ENCODE peak calls at places on chromosomes 13 and 19, in seven cellular contexts. I is heart right ventricle; B is right cardiac atrium; M is aorta; F is right atrium auricular region; N is effector memory CD4-positive, alpha-beta T cell; S is IMR-90. Q is an unnamed sample. For H3K27me3, the result is how much of the 10 kb centered on the place peaks cover.

GRCh38 chr19:48945415-48945814 is 9.3 kb upstream of the BAX start:
- DNase-seq in I (no peak), B (no peak), M (no peak), F (no peak), N (no peak), S (no peak), Q (no peak)

GRCh38 chr13:24348797-24349515 is 39.6 kb downstream of the C1QTNF9 start:
- DNase-seq in I (no peak), B (no peak), M (no peak), F (no peak), N (no peak), S (no peak), Q (no peak)

GRCh38 chr19:20513179-20513934 is 52.2 kb downstream of the ZNF737 start:
- DNase-seq in I (no peak), B (no peak), M (no peak), F (no peak), N (no peak), S (no peak), Q (no peak)

GRCh38 chr19:14005381-14006084 is 587 bp downstream of the RFX1 start:
- DNase-seq in I (peak), B (peak), M (peak), F (peak), N (peak), S (peak), Q (peak)

GRCh38 chr19:15198006-15198356 is 2.8 kb downstream of the NOTCH3 start:
- DNase-seq in I (no peak), B (no peak), M (no peak), F (no peak), N (no peak), S (no peak), Q (peak)

GRCh38 chr19:2095338-2095938 is 688 bp downstream of the MOB3A start:
- DNase-seq in I (no peak), B (no peak), M (no peak), F (no peak), N (no peak), S (no peak), Q (no peak)

GRCh38 chr13:99144306-99144705 is 56.3 kb upstream of the UBAC2 start:
- DNase-seq in I (no peak), B (no peak), M (no peak), F (no peak), N (no peak), S (no peak), Q (no peak)

GRCh38 chr19:1237754-1238372 is at the start of gene CBARP:
- DNase-seq in I (no peak), B (no peak), M (no peak), F (no peak), N (no peak), S (no peak), Q (no peak)

GRCh38 chr19:54532528-54532927 is 29.9 kb downstream of the LAIR2 start:
- DNase-seq in I (no peak), B (no peak), M (no peak), F (no peak), N (no peak), S (no peak), Q (no peak)

GRCh38 chr13:79538757-79539156 is 57.8 kb downstream of the NDFIP2 start:
- DNase-seq in I (no peak), B (no peak), M (no peak), F (no peak), N (no peak), S (no peak), Q (no peak)

GRCh38 chr13:73341748-73342147 is 282.9 kb downstream of the KLF5 start:
- DNase-seq in I (no peak), B (no peak), M (no peak), F (no peak), N (no peak), S (peak), Q (no peak)

GRCh38 chr19:53906211-53907192 is 2.6 kb upstream of the CACNG7 start:
- DNase-seq in I (peak), B (no peak), M (peak), F (no peak), N (peak), S (no peak), Q (no peak)

GRCh38 chr19:39679056-39679790 is 23.5 kb downstream of the LGALS16 start:
- DNase-seq in I (no peak), B (no peak), M (no peak), F (no peak), N (no peak), S (no peak), Q (no peak)

GRCh38 chr19:10858204-10858828 is 10.1 kb downstream of the C19orf38 start:
- DNase-seq in I (no peak), B (no peak), M (no peak), F (no peak), N (no peak), S (no peak), Q (no peak)

GRCh38 chr19:45346449-45346848 is 5.9 kb downstream of the KLC3 start:
- DNase-seq in I (no peak), B (no peak), M (no peak), F (no peak), N (no peak), S (no peak), Q (no peak)

GRCh38 chr13:47004022-47004421 is 107.2 kb upstream of the HTR2A start:
- DNase-seq in I (no peak), B (no peak), M (no peak), F (no peak), N (no peak), S (peak), Q (no peak)

GRCh38 chr19:37999309-38000213 is 92.6 kb downstream of the SIPA1L3 start:
- DNase-seq in I (peak), B (peak), M (no peak), F (peak), N (no peak), S (peak), Q (peak)
- H3K27ac ChIP-seq in I (peak), B (no peak), M (no peak), F (peak), N (no peak), S (peak), Q (no peak)

DNA sequence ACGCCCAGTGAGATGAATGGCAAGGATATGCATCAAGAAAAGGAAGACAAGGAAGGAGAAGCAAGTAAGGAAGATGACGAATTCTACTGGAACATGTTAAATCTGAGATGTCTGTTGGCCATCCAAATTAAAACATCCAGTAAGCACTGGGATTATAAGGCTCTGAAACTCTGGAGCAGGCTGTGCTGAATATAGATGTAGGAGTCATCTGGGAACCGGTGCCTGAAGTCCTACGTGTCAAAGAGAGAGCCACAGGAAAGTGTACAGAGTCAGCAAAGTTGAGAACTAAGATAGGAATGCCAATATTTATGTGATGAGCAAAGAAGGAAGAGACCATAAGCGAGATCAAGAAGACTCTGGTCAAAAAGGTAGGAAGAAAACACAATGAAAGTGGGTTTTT is 51.0 kb upstream of the EEF1AKMT1 start:
- DNase-seq in I (no peak), B (no peak), M (no peak), F (no peak), N (no peak), S (peak), Q (no peak)
- H3K4me3 ChIP-seq in I (no peak), B (no peak), M (no peak), F (no peak), N (no peak), S (no peak), Q (no peak)

DNA sequence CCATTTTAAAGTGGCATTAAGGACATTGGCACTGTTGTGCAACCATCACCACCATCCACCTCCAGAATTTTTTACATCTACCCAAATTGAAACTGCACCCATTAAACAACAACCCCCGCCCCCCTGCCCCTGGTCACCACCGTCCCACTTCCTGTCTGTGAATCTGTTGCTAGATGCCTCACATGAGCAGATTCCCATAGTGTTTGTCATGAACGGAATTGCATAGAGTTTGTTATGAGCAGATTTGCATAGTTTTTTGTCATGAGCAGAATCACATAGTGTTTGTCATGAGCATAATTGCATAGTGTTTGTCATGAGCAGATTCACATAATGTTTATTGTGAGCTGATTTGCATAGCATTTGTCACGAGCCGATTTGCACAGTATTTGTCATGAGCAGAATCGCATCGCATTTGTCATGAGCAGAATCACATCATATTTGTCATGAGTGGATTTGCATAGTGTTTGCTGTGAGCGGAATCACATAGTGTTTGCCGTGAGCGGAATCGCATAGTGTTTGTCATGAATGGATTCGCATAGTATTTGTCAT is 54.0 kb upstream of the GTF3A start:
- DNase-seq in I (no peak), B (no peak), M (no peak), F (no peak), N (no peak), S (no peak), Q (no peak)
- H3K27me3 ChIP-seq in I (under half), B (under half), M (under half), F (under half), N (under half), S (under half), Q (under half)

DNA sequence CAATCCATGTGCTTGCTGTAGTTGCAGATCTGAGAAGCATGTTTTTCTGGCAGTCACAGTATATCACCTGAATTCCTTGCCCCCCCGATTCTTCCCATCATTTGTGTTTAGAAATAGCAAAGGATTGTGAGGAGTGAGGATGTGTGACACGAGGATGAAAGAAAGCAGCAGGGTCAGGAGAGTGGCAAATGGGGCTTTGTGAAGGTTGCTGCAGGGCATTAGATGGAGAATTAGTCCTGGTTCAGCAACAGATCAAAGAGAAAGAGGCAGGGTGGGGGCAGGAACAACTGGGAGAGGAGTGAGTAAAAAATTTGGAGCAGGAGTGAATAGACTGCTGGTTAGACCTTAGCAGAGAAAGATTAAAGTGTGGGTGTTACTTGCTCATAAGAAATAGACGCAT is 47.7 kb upstream of the TNFSF11 start:
- DNase-seq in I (no peak), B (no peak), M (no peak), F (no peak), N (no peak), S (no peak), Q (no peak)
- H3K27ac ChIP-seq in I (no peak), B (no peak), M (no peak), F (no peak), N (no peak), S (no peak), Q (no peak)

DNA sequence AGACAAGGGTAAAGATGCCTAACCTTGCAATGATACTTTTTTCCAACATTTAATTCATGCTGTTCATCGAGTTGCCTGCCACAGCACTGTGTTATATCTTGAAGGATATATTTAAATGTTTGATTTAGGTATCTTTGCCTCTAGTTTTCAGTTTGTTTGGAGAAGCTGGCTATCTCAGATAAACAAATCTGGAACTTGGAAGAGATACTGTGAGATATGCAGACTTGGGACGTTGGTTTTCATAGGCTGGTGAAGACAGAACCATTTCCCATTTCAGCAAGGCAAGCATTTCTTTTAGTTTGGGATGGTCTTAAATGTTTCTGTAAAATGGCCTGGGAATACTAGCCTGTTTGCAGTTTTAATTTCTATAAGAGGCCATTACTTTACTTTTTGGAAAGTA is 3.3 kb downstream of the RNASEH2B start:
- DNase-seq in I (no peak), B (no peak), M (no peak), F (no peak), N (no peak), S (peak), Q (no peak)
- H3K4me3 ChIP-seq in I (no peak), B (no peak), M (no peak), F (no peak), N (no peak), S (no peak), Q (no peak)

GRCh38 chr13:28440774-28441532 is 54.0 kb downstream of the FLT1 start:
- DNase-seq in I (no peak), B (no peak), M (no peak), F (no peak), N (no peak), S (no peak), Q (no peak)
- H3K27me3 ChIP-seq in I (under half), B (under half), M (under half), F (under half), N (under half), S (under half), Q (under half)